ENCODE peak calls at places on chromosomes 2 and 18, in four cellular contexts. One of them, this sample, is unnamed.

GRCh38 chr2:196239622-196240587 is 68.5 kb upstream of the STK17B start:
- DNase-seq in epithelial cell of esophagus: peak
- DNase-seq in C1 segment of cervical spinal cord: no peak
- DNase-seq in pancreas: no peak
- DNase-seq in this sample: peak

GRCh38 chr2:85327757-85328617 is at the start of gene TGOLN2:
- DNase-seq in C1 segment of cervical spinal cord: peak
- DNase-seq in epithelial cell of esophagus: peak
- DNase-seq in pancreas: peak
- DNase-seq in this sample: peak

GRCh38 chr18:69469444-69469919 is 68.8 kb downstream of the DOK6 start:
- DNase-seq in pancreas: peak
- DNase-seq in epithelial cell of esophagus: no peak
- DNase-seq in C1 segment of cervical spinal cord: no peak
- DNase-seq in this sample: no peak

GRCh38 chr2:198314559-198315153 is 510.3 kb downstream of the PLCL1 start:
- DNase-seq in C1 segment of cervical spinal cord: no peak
- DNase-seq in pancreas: no peak
- DNase-seq in epithelial cell of esophagus: peak
- DNase-seq in this sample: no peak

GRCh38 chr18:69387181-69387580 is 13.5 kb upstream of the DOK6 start:
- DNase-seq in epithelial cell of esophagus: no peak
- DNase-seq in C1 segment of cervical spinal cord: no peak
- DNase-seq in pancreas: no peak
- DNase-seq in this sample: no peak

GRCh38 chr18:37393945-37394609 is 171.5 kb downstream of the CELF4 start:
- DNase-seq in pancreas: peak
- DNase-seq in C1 segment of cervical spinal cord: peak
- DNase-seq in epithelial cell of esophagus: no peak
- DNase-seq in this sample: peak

GRCh38 chr2:173553589-173553988 is 198.9 kb downstream of the CDCA7 start:
- DNase-seq in C1 segment of cervical spinal cord: no peak
- DNase-seq in epithelial cell of esophagus: no peak
- DNase-seq in pancreas: no peak
- DNase-seq in this sample: no peak

GRCh38 chr2:133053541-133053940 is 383.5 kb upstream of the LYPD1 start:
- DNase-seq in epithelial cell of esophagus: no peak
- DNase-seq in pancreas: no peak
- DNase-seq in C1 segment of cervical spinal cord: no peak
- DNase-seq in this sample: no peak

GRCh38 chr2:72041638-72042111 is 106.0 kb downstream of the CYP26B1 start:
- DNase-seq in pancreas: no peak
- DNase-seq in epithelial cell of esophagus: peak
- DNase-seq in C1 segment of cervical spinal cord: no peak
- DNase-seq in this sample: no peak

GRCh38 chr2:5365871-5366461 is 326.2 kb upstream of the SOX11 start:
- DNase-seq in epithelial cell of esophagus: peak
- DNase-seq in C1 segment of cervical spinal cord: peak
- DNase-seq in pancreas: peak
- DNase-seq in this sample: peak

GRCh38 chr2:180010701-180011100 is 3.6 kb upstream of the CWC22 start:
- DNase-seq in epithelial cell of esophagus: no peak
- DNase-seq in pancreas: no peak
- DNase-seq in C1 segment of cervical spinal cord: no peak
- DNase-seq in this sample: no peak

GRCh38 chr2:127517465-127517864 is 8.8 kb downstream of the IWS1 start:
- DNase-seq in epithelial cell of esophagus: no peak
- DNase-seq in pancreas: no peak
- DNase-seq in C1 segment of cervical spinal cord: no peak
- DNase-seq in this sample: no peak

GRCh38 chr2:178514664-178515063 is 34.4 kb downstream of the PLEKHA3 start:
- DNase-seq in epithelial cell of esophagus: peak
- DNase-seq in pancreas: no peak
- DNase-seq in C1 segment of cervical spinal cord: no peak
- DNase-seq in this sample: no peak

GRCh38 chr2:12452211-12452610 is 264.5 kb upstream of the TRIB2 start:
- DNase-seq in C1 segment of cervical spinal cord: no peak
- DNase-seq in pancreas: no peak
- DNase-seq in epithelial cell of esophagus: no peak
- DNase-seq in this sample: no peak

GRCh38 chr2:229083606-229084349 is 187.3 kb downstream of the PID1 start:
- DNase-seq in epithelial cell of esophagus: no peak
- DNase-seq in C1 segment of cervical spinal cord: no peak
- DNase-seq in pancreas: no peak
- DNase-seq in this sample: no peak

GRCh38 chr2:208549546-208550158 is 143.1 kb downstream of the PTH2R start:
- DNase-seq in epithelial cell of esophagus: peak
- DNase-seq in pancreas: no peak
- DNase-seq in C1 segment of cervical spinal cord: no peak
- DNase-seq in this sample: no peak

GRCh38 chr2:37568565-37568964 is 102.9 kb downstream of the CDC42EP3 start:
- DNase-seq in epithelial cell of esophagus: no peak
- DNase-seq in pancreas: no peak
- DNase-seq in C1 segment of cervical spinal cord: no peak
- DNase-seq in this sample: no peak

This sample was measured in psoas muscle.